ENCODE peak calls at places on chromosomes 12 and 14, in five cellular contexts. W, U, J, H and E are unnamed samples.
A peak's percentile ranks its signal among the peaks of the same experiment; 100 is the strongest.

GRCh38 chr14:29643415-29644206 is 284.0 kb downstream of the PRKD1 start:
- DNase-seq in W (no peak), H (no peak), U (no peak), J (no peak), E (no peak)

GRCh38 chr12:91367234-91367849 is 184.7 kb upstream of the DCN start:
- DNase-seq in U (no peak), W (no peak), H (no peak), J (no peak), E (no peak)

GRCh38 chr12:96710127-96710745 is 196.8 kb upstream of the NEDD1 start:
- DNase-seq in U (no peak), W (no peak), H (no peak), J (peak; percentile 18), E (no peak)

GRCh38 chr12:68821357-68822188 is 13.6 kb downstream of the MDM2 start:
- DNase-seq in H (no peak), W (no peak), J (no peak), U (no peak), E (no peak)

GRCh38 chr12:54397157-54397556 is 12.6 kb upstream of the ZNF385A start:
- DNase-seq in W (no peak), U (no peak), J (no peak), H (no peak), E (no peak)

GRCh38 chr12:111029732-111030131 is 109.4 kb upstream of the MYL2 start:
- DNase-seq in H (no peak), U (no peak), W (no peak), J (no peak), E (no peak)

GRCh38 chr14:36582011-36582873 is at the start of gene NKX2-8:
- DNase-seq in J (peak; percentile 45), W (no peak), H (no peak), U (no peak), E (no peak)

GRCh38 chr14:92563359-92563758 is 49.8 kb downstream of the RIN3 start:
- DNase-seq in H (no peak), W (peak; percentile 50), U (no peak), J (no peak), E (no peak)

GRCh38 chr12:44053550-44054243 is 217.8 kb downstream of the TMEM117 start:
- DNase-seq in H (no peak), U (no peak), J (no peak), W (no peak), E (no peak)